ENCODE peak calls at places on chromosomes 12 and 14, in nine cellular contexts. J is cardiac muscle cell, R is heart left ventricle, H is ascending aorta, W is left ventricle myocardium inferior, P is right cardiac atrium, V is Peyer's patch, C is aorta, B is fibroblast of lung. M is an unnamed sample.
A peak's percentile ranks its signal among the peaks of the same experiment; 100 is the strongest.

GRCh38 chr14:81529391-81529790 is 4.3 kb downstream of the SEL1L start:
- DNase-seq in B (peak; percentile 83), V (no peak), J (no peak), C (no peak), H (no peak), R (no peak), P (no peak), W (no peak), M (no peak)

GRCh38 chr12:90854136-90854689 is 100.8 kb downstream of the CCER1 start:
- DNase-seq in J (peak; percentile 72), V (no peak), B (peak; percentile 79), W (no peak), P (no peak), R (no peak), C (no peak), H (no peak), M (no peak)

GRCh38 chr12:123474493-123475255 is 16.7 kb downstream of the SNRNP35 start:
- DNase-seq in J (no peak), C (peak; percentile 12), H (no peak), V (no peak), P (no peak), R (no peak), B (no peak), W (peak; percentile 45), M (no peak)

GRCh38 chr12:123047289-123047688 is 66.8 kb downstream of the ARL6IP4 start:
- DNase-seq in H (no peak), V (no peak), W (no peak), B (no peak), J (no peak), R (no peak), P (no peak), C (no peak), M (no peak)

GRCh38 chr14:92613008-92613658 is 99.6 kb downstream of the RIN3 start:
- DNase-seq in W (peak; percentile 33), C (no peak), H (no peak), J (peak; percentile 48), R (peak; percentile 79), P (peak; percentile 69), B (no peak), V (peak; percentile 69), M (no peak)

GRCh38 chr14:69643430-69644200 is 32.2 kb downstream of the SUSD6 start:
- DNase-seq in J (no peak), R (no peak), V (no peak), H (no peak), W (no peak), C (no peak), B (no peak), P (no peak), M (no peak)

GRCh38 chr14:66650491-66650911 is 142.6 kb downstream of the GPHN start:
- DNase-seq in W (no peak), R (no peak), P (no peak), V (no peak), J (no peak), H (no peak), B (no peak), C (no peak), M (no peak)

GRCh38 chr12:75705749-75706719 is 194.6 kb upstream of the KRR1 start:
- DNase-seq in C (peak; percentile 77), H (no peak), J (peak; percentile 75), P (peak; percentile 53), W (peak; percentile 48), B (peak; percentile 100), R (peak; percentile 66), V (no peak), M (no peak)

GRCh38 chr12:25943940-25944339 is 14.5 kb upstream of the RASSF8 start:
- DNase-seq in V (no peak), P (no peak), H (no peak), W (no peak), R (no peak), J (no peak), B (no peak), C (no peak), M (no peak)

GRCh38 chr12:31517994-31518393 is 72.9 kb downstream of the DENND5B start:
- DNase-seq in H (no peak), V (no peak), P (no peak), C (no peak), J (peak; percentile 7), W (no peak), B (peak; percentile 34), R (no peak), M (no peak)

GRCh38 chr14:106556665-106557289 is 1030.4 kb downstream of the TMEM121 start:
- DNase-seq in C (no peak), B (no peak), V (peak; percentile 79), H (no peak), R (no peak), J (no peak), W (no peak), P (peak; percentile 65), M (peak; percentile 90)

GRCh38 chr12:2306686-2307249 is 254.0 kb downstream of the CACNA1C start:
- DNase-seq in W (no peak), V (no peak), R (no peak), C (no peak), J (no peak), H (no peak), P (no peak), B (no peak), M (no peak)

GRCh38 chr12:2482938-2483337 is 311.8 kb upstream of the FKBP4 start:
- DNase-seq in B (no peak), H (no peak), W (no peak), R (no peak), V (no peak), P (no peak), J (no peak), C (no peak), M (no peak)

GRCh38 chr12:71684081-71684480 is 1.8 kb upstream of the TMEM19 start:
- DNase-seq in J (no peak), P (no peak), C (no peak), W (no peak), B (no peak), H (no peak), V (no peak), R (no peak), M (no peak)

GRCh38 chr14:99035712-99036593 is 236.0 kb downstream of the BCL11B start:
- DNase-seq in J (peak; percentile 73), C (peak; percentile 97), V (peak; percentile 23), W (peak; percentile 81), R (peak; percentile 87), B (peak; percentile 85), P (peak; percentile 95), H (peak; percentile 98), M (peak; percentile 86)

GRCh38 chr14:69615471-69616407 is 4.3 kb downstream of the SUSD6 start:
- DNase-seq in W (no peak), B (peak; percentile 51), H (peak; percentile 83), C (peak; percentile 68), P (no peak), J (no peak), R (no peak), V (peak; percentile 74), M (no peak)

GRCh38 chr14:52049721-52050588 is 18.9 kb downstream of the NID2 start:
- DNase-seq in W (no peak), H (no peak), J (no peak), C (no peak), V (no peak), P (no peak), B (no peak), R (no peak), M (no peak)

GRCh38 chr12:49537709-49538601 is 875 bp upstream of the KCNH3 start:
- DNase-seq in H (peak; percentile 63), R (no peak), V (no peak), W (no peak), P (no peak), C (no peak), B (no peak), J (peak; percentile 53), M (no peak)

GRCh38 chr12:104064031-104064841 is at the start of gene HCFC2:
- DNase-seq in C (peak; percentile 95), W (peak; percentile 92), P (peak; percentile 97), J (peak; percentile 95), V (peak; percentile 91), R (peak; percentile 96), B (peak; percentile 85), H (peak; percentile 94), M (peak; percentile 99)

GRCh38 chr14:61965030-61965745 is 203.0 kb downstream of the SNAPC1 start:
- DNase-seq in V (no peak), H (no peak), W (no peak), B (peak; percentile 96), J (no peak), C (no peak), P (no peak), R (no peak), M (no peak)

GRCh38 chr12:121799175-121799841 is 4.5 kb upstream of the SETD1B start:
- DNase-seq in R (peak; percentile 83), H (peak; percentile 88), J (peak; percentile 84), V (no peak), B (peak; percentile 89), P (peak; percentile 86), W (peak; percentile 78), C (peak; percentile 75), M (peak; percentile 82)
- H3K4me1 ChIP-seq in R (peaks cover 48% of the 10 kb centered on the region), H (peaks cover 39% of the 10 kb centered on the region), J (peaks cover 34% of the 10 kb centered on the region), V (peaks cover 51% of the 10 kb centered on the region), B (peaks cover 42% of the 10 kb centered on the region), P (peaks cover 7% of the 10 kb centered on the region), W (peaks cover 81% of the 10 kb centered on the region), C (no peaks in the 10 kb centered on the region), M (peaks cover 44% of the 10 kb centered on the region)

DNA sequence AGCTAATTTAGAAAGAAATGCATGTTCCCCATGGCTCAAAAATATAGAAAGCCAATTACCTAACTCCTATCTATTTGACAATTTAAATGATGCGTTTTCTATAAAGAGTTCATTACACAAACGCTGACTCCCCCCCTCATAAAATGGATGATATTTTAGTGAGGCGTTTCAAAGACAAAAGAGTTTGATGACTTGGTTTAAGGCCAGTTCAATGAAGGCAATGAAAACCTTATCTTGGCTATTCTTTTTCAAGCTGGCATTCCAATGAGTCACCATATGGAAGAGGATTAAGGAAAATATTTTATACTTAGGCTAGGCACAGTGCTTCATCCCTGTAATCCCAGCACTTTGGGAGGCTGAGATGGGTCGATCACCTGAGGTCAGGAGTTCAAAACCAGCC is 62.7 kb downstream of the HMGA2 start:
- DNase-seq in B (no peak), W (no peak), J (no peak), C (no peak), V (no peak), H (no peak), P (no peak), R (no peak), M (no peak)
- H3K4me1 ChIP-seq in B (peaks cover 23% of the 10 kb centered on the region), W (peaks cover 19% of the 10 kb centered on the region), J (peaks cover 3% of the 10 kb centered on the region), C (no peaks in the 10 kb centered on the region), V (peaks cover 10% of the 10 kb centered on the region), H (peaks cover 18% of the 10 kb centered on the region), P (peaks cover 5% of the 10 kb centered on the region), R (no peaks in the 10 kb centered on the region), M (peaks cover 14% of the 10 kb centered on the region)

GRCh38 chr12:77118696-77119095 is 53.3 kb upstream of the E2F7 start:
- DNase-seq in H (no peak), C (no peak), W (no peak), J (no peak), V (no peak), R (no peak), B (peak; percentile 41), P (no peak), M (no peak)
- H3K4me1 ChIP-seq in H (no peaks in the 10 kb centered on the region), C (no peaks in the 10 kb centered on the region), W (no peaks in the 10 kb centered on the region), J (no peaks in the 10 kb centered on the region), V (no peaks in the 10 kb centered on the region), R (no peaks in the 10 kb centered on the region), B (peaks cover 26% of the 10 kb centered on the region), P (no peaks in the 10 kb centered on the region), M (no peaks in the 10 kb centered on the region)

DNA sequence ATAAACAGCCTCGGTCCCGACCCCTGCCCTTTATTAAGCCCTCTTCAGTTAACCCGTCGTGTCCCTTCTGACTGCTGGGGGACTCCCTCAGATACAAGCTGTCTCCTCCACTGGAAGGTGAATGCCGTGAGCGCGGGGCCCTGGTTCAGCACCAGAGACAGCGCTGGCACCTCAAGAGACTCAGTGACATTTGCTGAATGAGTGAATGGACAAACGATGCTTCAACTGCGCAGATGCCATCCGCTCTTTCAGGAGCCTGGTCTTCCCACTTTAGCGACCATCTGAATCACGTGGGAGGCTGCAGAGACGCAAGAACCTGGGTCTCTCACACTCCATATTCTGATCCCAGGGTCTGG is 92.6 kb upstream of the SFSWAP start:
- DNase-seq in C (no peak), R (no peak), B (no peak), P (no peak), W (no peak), H (no peak), J (peak; percentile 76), V (no peak), M (no peak)
- H3K4me1 ChIP-seq in C (no peaks in the 10 kb centered on the region), R (no peaks in the 10 kb centered on the region), B (no peaks in the 10 kb centered on the region), P (no peaks in the 10 kb centered on the region), W (no peaks in the 10 kb centered on the region), H (no peaks in the 10 kb centered on the region), J (no peaks in the 10 kb centered on the region), V (no peaks in the 10 kb centered on the region), M (no peaks in the 10 kb centered on the region)